ENCODE peak calls at places on chromosomes 5 and 9, in nine cellular contexts. One of them, this sample, is unnamed.

GRCh38 chr5:38921174-38921573 is 75.4 kb downstream of the OSMR start:
- DNase-seq in kidney glomerular epithelial cell: no peak
- DNase-seq in nephron progenitor cell: peak
- DNase-seq in HuH-7: peak
- DNase-seq in AG04449: no peak
- DNase-seq in iPS-NIHi11: peak
- DNase-seq in HEK293T: no peak
- DNase-seq in activated naive CD4-positive, alpha-beta T cell: no peak
- DNase-seq in NCI-H1436: no peak
- DNase-seq in this sample: no peak

GRCh38 chr5:139638090-139638735 is 9.9 kb upstream of the CXXC5 start:
- DNase-seq in iPS-NIHi11: peak
- DNase-seq in HEK293T: no peak
- DNase-seq in HuH-7: no peak
- DNase-seq in activated naive CD4-positive, alpha-beta T cell: no peak
- DNase-seq in AG04449: no peak
- DNase-seq in NCI-H1436: peak
- DNase-seq in nephron progenitor cell: peak
- DNase-seq in kidney glomerular epithelial cell: no peak
- DNase-seq in this sample: peak

GRCh38 chr9:124218438-124219289 is 39.1 kb upstream of the NEK6 start:
- DNase-seq in kidney glomerular epithelial cell: no peak
- DNase-seq in HEK293T: no peak
- DNase-seq in NCI-H1436: no peak
- DNase-seq in AG04449: no peak
- DNase-seq in HuH-7: no peak
- DNase-seq in iPS-NIHi11: no peak
- DNase-seq in nephron progenitor cell: no peak
- DNase-seq in activated naive CD4-positive, alpha-beta T cell: no peak
- DNase-seq in this sample: no peak

GRCh38 chr9:131625848-131626670 is 80.7 kb downstream of the PRRT1B start:
- DNase-seq in nephron progenitor cell: no peak
- DNase-seq in HuH-7: no peak
- DNase-seq in iPS-NIHi11: no peak
- DNase-seq in AG04449: no peak
- DNase-seq in NCI-H1436: no peak
- DNase-seq in HEK293T: no peak
- DNase-seq in activated naive CD4-positive, alpha-beta T cell: no peak
- DNase-seq in kidney glomerular epithelial cell: no peak
- DNase-seq in this sample: no peak

GRCh38 chr9:124190761-124191160 is 67.0 kb upstream of the NEK6 start:
- DNase-seq in HEK293T: no peak
- DNase-seq in AG04449: no peak
- DNase-seq in nephron progenitor cell: no peak
- DNase-seq in kidney glomerular epithelial cell: no peak
- DNase-seq in NCI-H1436: no peak
- DNase-seq in activated naive CD4-positive, alpha-beta T cell: no peak
- DNase-seq in iPS-NIHi11: no peak
- DNase-seq in HuH-7: no peak
- DNase-seq in this sample: no peak

GRCh38 chr9:87267251-87267679 is 230.4 kb upstream of the DAPK1 start:
- DNase-seq in kidney glomerular epithelial cell: no peak
- DNase-seq in activated naive CD4-positive, alpha-beta T cell: no peak
- DNase-seq in AG04449: no peak
- DNase-seq in iPS-NIHi11: no peak
- DNase-seq in nephron progenitor cell: no peak
- DNase-seq in HuH-7: no peak
- DNase-seq in HEK293T: no peak
- DNase-seq in NCI-H1436: no peak
- DNase-seq in this sample: no peak

GRCh38 chr9:38318755-38319495 is 73.6 kb upstream of the ALDH1B1 start:
- DNase-seq in kidney glomerular epithelial cell: peak
- DNase-seq in NCI-H1436: no peak
- DNase-seq in iPS-NIHi11: no peak
- DNase-seq in nephron progenitor cell: no peak
- DNase-seq in HuH-7: no peak
- DNase-seq in activated naive CD4-positive, alpha-beta T cell: no peak
- DNase-seq in HEK293T: no peak
- DNase-seq in AG04449: no peak
- DNase-seq in this sample: no peak

GRCh38 chr5:142013734-142014495 is 1.1 kb upstream of the GNPDA1 start:
- DNase-seq in HuH-7: peak
- DNase-seq in nephron progenitor cell: no peak
- DNase-seq in AG04449: no peak
- DNase-seq in NCI-H1436: no peak
- DNase-seq in iPS-NIHi11: no peak
- DNase-seq in HEK293T: no peak
- DNase-seq in activated naive CD4-positive, alpha-beta T cell: no peak
- DNase-seq in kidney glomerular epithelial cell: no peak
- DNase-seq in this sample: no peak

GRCh38 chr5:140596364-140596763 is 31.7 kb downstream of the SLC35A4 start:
- DNase-seq in NCI-H1436: no peak
- DNase-seq in kidney glomerular epithelial cell: no peak
- DNase-seq in iPS-NIHi11: no peak
- DNase-seq in HEK293T: no peak
- DNase-seq in nephron progenitor cell: no peak
- DNase-seq in HuH-7: no peak
- DNase-seq in activated naive CD4-positive, alpha-beta T cell: no peak
- DNase-seq in AG04449: no peak
- DNase-seq in this sample: no peak

GRCh38 chr5:128015978-128016377 is 67.6 kb upstream of the SLC12A2 start:
- DNase-seq in activated naive CD4-positive, alpha-beta T cell: no peak
- DNase-seq in HuH-7: no peak
- DNase-seq in kidney glomerular epithelial cell: no peak
- DNase-seq in NCI-H1436: no peak
- DNase-seq in nephron progenitor cell: no peak
- DNase-seq in HEK293T: no peak
- DNase-seq in AG04449: no peak
- DNase-seq in iPS-NIHi11: no peak
- DNase-seq in this sample: no peak

GRCh38 chr5:174736351-174736721 is 12.0 kb downstream of the MSX2 start:
- DNase-seq in kidney glomerular epithelial cell: no peak
- DNase-seq in iPS-NIHi11: no peak
- DNase-seq in activated naive CD4-positive, alpha-beta T cell: no peak
- DNase-seq in HEK293T: no peak
- DNase-seq in HuH-7: no peak
- DNase-seq in NCI-H1436: no peak
- DNase-seq in nephron progenitor cell: peak
- DNase-seq in AG04449: peak
- DNase-seq in this sample: no peak

GRCh38 chr9:100488171-100488570 is 15.2 kb downstream of the TMEFF1 start:
- DNase-seq in HuH-7: no peak
- DNase-seq in nephron progenitor cell: no peak
- DNase-seq in activated naive CD4-positive, alpha-beta T cell: no peak
- DNase-seq in iPS-NIHi11: no peak
- DNase-seq in NCI-H1436: no peak
- DNase-seq in HEK293T: no peak
- DNase-seq in AG04449: no peak
- DNase-seq in kidney glomerular epithelial cell: no peak
- DNase-seq in this sample: no peak

GRCh38 chr5:15757103-15757502 is 257.1 kb downstream of the FBXL7 start:
- DNase-seq in HuH-7: no peak
- DNase-seq in HEK293T: no peak
- DNase-seq in activated naive CD4-positive, alpha-beta T cell: no peak
- DNase-seq in AG04449: peak
- DNase-seq in iPS-NIHi11: no peak
- DNase-seq in nephron progenitor cell: no peak
- DNase-seq in NCI-H1436: no peak
- DNase-seq in kidney glomerular epithelial cell: peak
- DNase-seq in this sample: no peak

GRCh38 chr9:93083592-93084470 is 12.2 kb upstream of the CARD19 start:
- DNase-seq in AG04449: no peak
- DNase-seq in NCI-H1436: no peak
- DNase-seq in HEK293T: no peak
- DNase-seq in kidney glomerular epithelial cell: no peak
- DNase-seq in nephron progenitor cell: no peak
- DNase-seq in iPS-NIHi11: no peak
- DNase-seq in activated naive CD4-positive, alpha-beta T cell: no peak
- DNase-seq in HuH-7: no peak
- DNase-seq in this sample: no peak

GRCh38 chr5:169801324-169801777 is 164.3 kb downstream of the DOCK2 start:
- DNase-seq in kidney glomerular epithelial cell: no peak
- DNase-seq in AG04449: no peak
- DNase-seq in nephron progenitor cell: no peak
- DNase-seq in HuH-7: no peak
- DNase-seq in HEK293T: no peak
- DNase-seq in iPS-NIHi11: no peak
- DNase-seq in activated naive CD4-positive, alpha-beta T cell: no peak
- DNase-seq in NCI-H1436: no peak
- DNase-seq in this sample: no peak

GRCh38 chr9:33133186-33133585 is 34.0 kb downstream of the B4GALT1 start:
- DNase-seq in HEK293T: no peak
- DNase-seq in NCI-H1436: no peak
- DNase-seq in iPS-NIHi11: no peak
- DNase-seq in HuH-7: no peak
- DNase-seq in kidney glomerular epithelial cell: no peak
- DNase-seq in nephron progenitor cell: no peak
- DNase-seq in AG04449: no peak
- DNase-seq in activated naive CD4-positive, alpha-beta T cell: no peak
- DNase-seq in this sample: no peak

GRCh38 chr9:128136816-128137793 is 9.6 kb upstream of the PTGES2 start:
- DNase-seq in AG04449: no peak
- DNase-seq in activated naive CD4-positive, alpha-beta T cell: no peak
- DNase-seq in nephron progenitor cell: no peak
- DNase-seq in iPS-NIHi11: no peak
- DNase-seq in HuH-7: no peak
- DNase-seq in NCI-H1436: no peak
- DNase-seq in kidney glomerular epithelial cell: peak
- DNase-seq in HEK293T: no peak
- DNase-seq in this sample: no peak

GRCh38 chr5:128637031-128637430 is 99.0 kb upstream of the FBN2 start:
- DNase-seq in NCI-H1436: no peak
- DNase-seq in activated naive CD4-positive, alpha-beta T cell: no peak
- DNase-seq in HEK293T: no peak
- DNase-seq in kidney glomerular epithelial cell: no peak
- DNase-seq in iPS-NIHi11: no peak
- DNase-seq in AG04449: peak
- DNase-seq in nephron progenitor cell: no peak
- DNase-seq in HuH-7: no peak
- DNase-seq in this sample: no peak

GRCh38 chr9:117720555-117720954 is 16.4 kb downstream of the TLR4 start:
- DNase-seq in AG04449: no peak
- DNase-seq in iPS-NIHi11: no peak
- DNase-seq in activated naive CD4-positive, alpha-beta T cell: no peak
- DNase-seq in kidney glomerular epithelial cell: no peak
- DNase-seq in HEK293T: no peak
- DNase-seq in HuH-7: no peak
- DNase-seq in nephron progenitor cell: no peak
- DNase-seq in NCI-H1436: no peak
- DNase-seq in this sample: no peak

GRCh38 chr5:136174021-136174659 is 18.8 kb downstream of the SMIM32 start:
- DNase-seq in activated naive CD4-positive, alpha-beta T cell: no peak
- DNase-seq in HuH-7: no peak
- DNase-seq in HEK293T: peak
- DNase-seq in nephron progenitor cell: no peak
- DNase-seq in kidney glomerular epithelial cell: peak
- DNase-seq in iPS-NIHi11: peak
- DNase-seq in AG04449: peak
- DNase-seq in NCI-H1436: peak
- DNase-seq in this sample: peak

GRCh38 chr5:34045996-34046395 is 3.0 kb upstream of the C1QTNF3 start:
- DNase-seq in iPS-NIHi11: no peak
- DNase-seq in nephron progenitor cell: no peak
- DNase-seq in activated naive CD4-positive, alpha-beta T cell: no peak
- DNase-seq in HEK293T: no peak
- DNase-seq in HuH-7: no peak
- DNase-seq in NCI-H1436: no peak
- DNase-seq in AG04449: peak
- DNase-seq in kidney glomerular epithelial cell: no peak
- DNase-seq in this sample: no peak

GRCh38 chr9:15606667-15607472 is 54.0 kb downstream of the CCDC171 start:
- DNase-seq in nephron progenitor cell: no peak
- DNase-seq in HuH-7: peak
- DNase-seq in HEK293T: peak
- DNase-seq in kidney glomerular epithelial cell: peak
- DNase-seq in NCI-H1436: peak
- DNase-seq in activated naive CD4-positive, alpha-beta T cell: no peak
- DNase-seq in AG04449: no peak
- DNase-seq in iPS-NIHi11: peak
- DNase-seq in this sample: peak

GRCh38 chr5:111551569-111552275 is 39.4 kb upstream of the STARD4 start:
- DNase-seq in kidney glomerular epithelial cell: no peak
- DNase-seq in activated naive CD4-positive, alpha-beta T cell: no peak
- DNase-seq in iPS-NIHi11: peak
- DNase-seq in nephron progenitor cell: no peak
- DNase-seq in NCI-H1436: no peak
- DNase-seq in HEK293T: no peak
- DNase-seq in HuH-7: no peak
- DNase-seq in AG04449: no peak
- DNase-seq in this sample: no peak

GRCh38 chr9:82531795-82532194 is 531.1 kb downstream of the RASEF start:
- DNase-seq in nephron progenitor cell: no peak
- DNase-seq in activated naive CD4-positive, alpha-beta T cell: no peak
- DNase-seq in AG04449: no peak
- DNase-seq in kidney glomerular epithelial cell: no peak
- DNase-seq in HEK293T: no peak
- DNase-seq in NCI-H1436: no peak
- DNase-seq in iPS-NIHi11: no peak
- DNase-seq in HuH-7: no peak
- DNase-seq in this sample: no peak

GRCh38 chr5:42912184-42912766 is 100.6 kb upstream of the SELENOP start:
- DNase-seq in kidney glomerular epithelial cell: peak
- DNase-seq in nephron progenitor cell: no peak
- DNase-seq in HEK293T: no peak
- DNase-seq in activated naive CD4-positive, alpha-beta T cell: no peak
- DNase-seq in HuH-7: peak
- DNase-seq in AG04449: no peak
- DNase-seq in NCI-H1436: peak
- DNase-seq in iPS-NIHi11: peak
- DNase-seq in this sample: peak

GRCh38 chr5:83586874-83587776 is 115.6 kb downstream of the VCAN start:
- DNase-seq in HuH-7: no peak
- DNase-seq in activated naive CD4-positive, alpha-beta T cell: no peak
- DNase-seq in HEK293T: no peak
- DNase-seq in kidney glomerular epithelial cell: no peak
- DNase-seq in nephron progenitor cell: no peak
- DNase-seq in AG04449: peak
- DNase-seq in NCI-H1436: no peak
- DNase-seq in iPS-NIHi11: no peak
- DNase-seq in this sample: no peak

GRCh38 chr5:143402464-143403356 is 776 bp downstream of the NR3C1 start:
- DNase-seq in iPS-NIHi11: peak
- DNase-seq in kidney glomerular epithelial cell: peak
- DNase-seq in HEK293T: peak
- DNase-seq in HuH-7: no peak
- DNase-seq in NCI-H1436: no peak
- DNase-seq in AG04449: no peak
- DNase-seq in activated naive CD4-positive, alpha-beta T cell: peak
- DNase-seq in nephron progenitor cell: peak
- DNase-seq in this sample: peak

GRCh38 chr5:66742083-66742895 is 146.1 kb downstream of the MAST4 start:
- DNase-seq in kidney glomerular epithelial cell: no peak
- DNase-seq in nephron progenitor cell: no peak
- DNase-seq in iPS-NIHi11: peak
- DNase-seq in HuH-7: peak
- DNase-seq in activated naive CD4-positive, alpha-beta T cell: no peak
- DNase-seq in HEK293T: peak
- DNase-seq in AG04449: no peak
- DNase-seq in NCI-H1436: peak
- DNase-seq in this sample: no peak

GRCh38 chr5:168852329-168852728 is 273.2 kb upstream of the PANK3 start:
- DNase-seq in activated naive CD4-positive, alpha-beta T cell: no peak
- DNase-seq in HuH-7: no peak
- DNase-seq in HEK293T: no peak
- DNase-seq in NCI-H1436: no peak
- DNase-seq in kidney glomerular epithelial cell: no peak
- DNase-seq in iPS-NIHi11: no peak
- DNase-seq in nephron progenitor cell: no peak
- DNase-seq in AG04449: no peak
- DNase-seq in this sample: no peak

GRCh38 chr5:43305948-43306563 is 7.2 kb downstream of the HMGCS1 start:
- DNase-seq in nephron progenitor cell: no peak
- DNase-seq in HuH-7: no peak
- DNase-seq in NCI-H1436: peak
- DNase-seq in HEK293T: peak
- DNase-seq in iPS-NIHi11: no peak
- DNase-seq in activated naive CD4-positive, alpha-beta T cell: no peak
- DNase-seq in kidney glomerular epithelial cell: peak
- DNase-seq in AG04449: peak
- DNase-seq in this sample: peak

GRCh38 chr5:137296213-137296702 is 202.9 kb downstream of the SPOCK1 start:
- DNase-seq in HEK293T: no peak
- DNase-seq in nephron progenitor cell: peak
- DNase-seq in activated naive CD4-positive, alpha-beta T cell: no peak
- DNase-seq in iPS-NIHi11: no peak
- DNase-seq in kidney glomerular epithelial cell: peak
- DNase-seq in AG04449: no peak
- DNase-seq in HuH-7: no peak
- DNase-seq in NCI-H1436: no peak
- DNase-seq in this sample: no peak

This sample was measured in NCI-H1105 treated with DMSO at 0.1 percent for 48 hours.